ENCODE peak calls at places on chromosomes 13 and 19, in five cellular contexts. P is H9, R is neuronal stem cell, I is H1, V is trophoblast cell. E is an unnamed sample.
A peak's percentile ranks its signal among the peaks of the same experiment; 100 is the strongest.

GRCh38 chr13:50213526-50213925 is 198.3 kb downstream of the KCNRG start:
- DNase-seq in R (no peak), V (no peak), I (no peak), P (no peak), E (no peak)

GRCh38 chr13:100542546-100543156 is 45.9 kb downstream of the GGACT start:
- DNase-seq in V (peak; percentile 54), I (peak; percentile 44), R (no peak), P (peak; percentile 26), E (peak; percentile 51)

GRCh38 chr19:46753420-46754155 is 7.3 kb upstream of the STRN4 start:
- DNase-seq in R (no peak), V (peak; percentile 52), I (peak; percentile 78), P (peak; percentile 77), E (peak; percentile 42)

GRCh38 chr19:2982983-2983350 is 5.6 kb downstream of the TLE6 start:
- DNase-seq in V (peak; percentile 67), R (no peak), I (no peak), P (no peak), E (peak; percentile 54)

GRCh38 chr13:113537205-113537604 is 46.7 kb upstream of the DCUN1D2 start:
- DNase-seq in P (peak; percentile 14), I (no peak), V (no peak), R (no peak), E (no peak)

GRCh38 chr13:32261567-32261966 is 53.6 kb downstream of the ZAR1L start:
- DNase-seq in V (peak; percentile 49), R (no peak), P (no peak), I (no peak), E (peak; percentile 93)

GRCh38 chr13:113355621-113356020 is 8.3 kb downstream of the GRTP1 start:
- DNase-seq in P (peak; percentile 19), V (no peak), R (no peak), I (no peak), E (no peak)

GRCh38 chr13:32734511-32734910 is 148.3 kb downstream of the PDS5B start:
- DNase-seq in V (no peak), I (no peak), R (no peak), P (no peak), E (no peak)

GRCh38 chr13:114101831-114102520 is 30.4 kb downstream of the RASA3 start:
- DNase-seq in P (no peak), R (no peak), I (no peak), V (no peak), E (peak; percentile 44)

GRCh38 chr13:44932850-44933251 is 56.4 kb downstream of the NUFIP1 start:
- DNase-seq in I (no peak), V (no peak), P (no peak), R (no peak), E (peak; percentile 75)

GRCh38 chr13:103031332-103031873 is 34.8 kb downstream of the SLC10A2 start:
- DNase-seq in R (no peak), V (no peak), I (no peak), P (no peak), E (no peak)

GRCh38 chr13:38763446-38764381 is 76.8 kb downstream of the FREM2 start:
- DNase-seq in I (no peak), V (peak; percentile 63), P (peak; percentile 37), R (peak; percentile 61), E (peak; percentile 40)

GRCh38 chr13:62357887-62358645 is 942.4 kb upstream of the PCDH20 start:
- DNase-seq in R (peak; percentile 77), V (peak; percentile 31), I (no peak), P (peak; percentile 82), E (peak; percentile 73)

GRCh38 chr13:51612867-51613266 is 28.6 kb downstream of the WDFY2 start:
- DNase-seq in R (no peak), P (no peak), V (no peak), I (no peak), E (no peak)

GRCh38 chr13:65292488-65292901 is 1937.6 kb downstream of the PCDH9 start:
- DNase-seq in R (no peak), I (no peak), V (peak; percentile 3), P (peak; percentile 28), E (peak; percentile 79)

GRCh38 chr13:30292325-30292724 is 15.0 kb downstream of the KATNAL1 start:
- DNase-seq in I (no peak), R (no peak), V (no peak), P (no peak), E (no peak)

GRCh38 chr19:30518965-30519606 is 146.9 kb downstream of the ZNF536 start:
- DNase-seq in P (no peak), I (no peak), V (no peak), R (no peak), E (no peak)

GRCh38 chr13:82010780-82011179 is 1669.9 kb upstream of the SPRY2 start:
- DNase-seq in P (no peak), I (no peak), V (no peak), R (no peak), E (peak; percentile 31)

GRCh38 chr19:10321417-10321797 is 5.6 kb upstream of the FDX2 start:
- DNase-seq in V (no peak), I (no peak), R (no peak), P (no peak), E (no peak)

GRCh38 chr19:9836021-9836420 is 903 bp downstream of the PIN1 start:
- DNase-seq in P (no peak), I (no peak), R (no peak), V (no peak), E (peak; percentile 44)

GRCh38 chr19:4061178-4061682 is 5.5 kb downstream of the ZBTB7A start:
- DNase-seq in V (peak; percentile 48), R (no peak), P (peak; percentile 73), I (no peak), E (no peak)

GRCh38 chr13:93698016-93698613 is 471.5 kb downstream of the GPC6 start:
- DNase-seq in P (no peak), R (peak; percentile 32), V (no peak), I (no peak), E (no peak)

GRCh38 chr19:16801599-16801998 is 27.6 kb upstream of the SIN3B start:
- DNase-seq in P (no peak), R (no peak), V (peak; percentile 5), I (no peak), E (peak; percentile 51)

GRCh38 chr19:55542292-55542855 is 3.0 kb downstream of the SBK3 start:
- DNase-seq in P (no peak), R (no peak), V (no peak), I (no peak), E (no peak)

GRCh38 chr13:25372275-25373081 is 704 bp downstream of the ATP8A2 start:
- DNase-seq in I (peak; percentile 69), R (peak; percentile 48), V (no peak), P (peak; percentile 52), E (no peak)

GRCh38 chr19:31586282-31586681 is 237.0 kb upstream of the TSHZ3 start:
- DNase-seq in R (no peak), P (no peak), I (no peak), V (peak; percentile 2), E (peak; percentile 95)

GRCh38 chr19:901216-902092 is 8.2 kb downstream of the RNU6-9 start:
- DNase-seq in P (no peak), R (no peak), V (no peak), I (no peak), E (no peak)

GRCh38 chr19:8648240-8648639 is 17.8 kb downstream of the NFILZ start:
- DNase-seq in P (no peak), I (no peak), R (no peak), V (peak; percentile 7), E (no peak)

GRCh38 chr19:1214862-1215731 is 9.5 kb downstream of the STK11 start:
- DNase-seq in R (no peak), I (no peak), V (peak; percentile 73), P (no peak), E (no peak)

GRCh38 chr13:33003458-33004019 is 12.7 kb upstream of the KL start:
- DNase-seq in R (no peak), P (no peak), I (no peak), V (no peak), E (no peak)

GRCh38 chr19:7211191-7211988 is 82.8 kb downstream of the INSR start:
- DNase-seq in R (no peak), V (peak; percentile 70), I (no peak), P (no peak), E (no peak)

GRCh38 chr19:23460656-23461055 is 65.4 kb upstream of the ZNF91 start:
- DNase-seq in R (no peak), I (no peak), V (peak; percentile 93), P (no peak), E (no peak)

DNA sequence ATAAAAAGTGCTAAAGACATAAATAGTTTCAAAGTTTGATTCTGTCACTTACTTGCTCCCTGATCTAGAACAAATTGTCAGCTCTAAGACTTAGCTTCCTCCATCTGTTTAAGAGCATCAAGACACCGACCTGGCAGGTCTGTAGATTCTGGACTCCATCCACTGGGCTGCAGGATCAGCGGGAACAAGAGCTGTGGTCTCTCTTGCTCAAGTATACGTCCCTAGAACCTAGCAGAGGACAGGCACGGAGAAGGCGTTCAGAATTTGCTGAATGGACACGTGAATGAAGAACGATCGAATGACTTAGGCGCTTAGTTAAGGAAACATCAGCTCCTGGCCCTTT is 1.1 kb downstream of the DZIP1 start:
- DNase-seq in P (peak; percentile 34), I (no peak), V (peak; percentile 23), R (peak; percentile 18), E (peak; percentile 70)
- H4K8ac ChIP-seq in P (no peak overlapping the region), I (no peak overlapping the region), V (peak overlapping the region; percentile 33), R (no peak overlapping the region), E (no peak overlapping the region)

GRCh38 chr19:52688335-52688734 is 46.5 kb downstream of the ZNF611 start:
- DNase-seq in P (no peak), R (no peak), I (no peak), V (no peak), E (no peak)
- H3K9ac ChIP-seq in P (no peak overlapping the region), R (no peak overlapping the region), I (no peak overlapping the region), V (no peak overlapping the region), E (peak overlapping the region; percentile 94)

GRCh38 chr19:49635530-49636229 is 4.3 kb downstream of the RRAS start:
- DNase-seq in P (no peak), R (no peak), V (no peak), I (no peak), E (peak; percentile 61)
- H2BK12ac ChIP-seq in P (no peak overlapping the region), R (peak overlapping the region; percentile 90), V (no peak overlapping the region), I (no peak overlapping the region), E (no peak overlapping the region)

GRCh38 chr19:57888107-57888493 is 737 bp downstream of the ZNF814 start:
- DNase-seq in R (no peak), V (peak; percentile 25), P (no peak), I (no peak), E (peak; percentile 27)

GRCh38 chr19:57887195-57887941 is 1.5 kb downstream of the ZNF814 start:
- DNase-seq in R (peak; percentile 17), I (no peak), P (peak; percentile 65), V (peak; percentile 59), E (peak; percentile 19)

GRCh38 chr19:57886046-57886445 is 2.8 kb downstream of the ZNF814 start:
- DNase-seq in R (no peak), P (no peak), I (no peak), V (peak; percentile 88), E (no peak)

DNA sequence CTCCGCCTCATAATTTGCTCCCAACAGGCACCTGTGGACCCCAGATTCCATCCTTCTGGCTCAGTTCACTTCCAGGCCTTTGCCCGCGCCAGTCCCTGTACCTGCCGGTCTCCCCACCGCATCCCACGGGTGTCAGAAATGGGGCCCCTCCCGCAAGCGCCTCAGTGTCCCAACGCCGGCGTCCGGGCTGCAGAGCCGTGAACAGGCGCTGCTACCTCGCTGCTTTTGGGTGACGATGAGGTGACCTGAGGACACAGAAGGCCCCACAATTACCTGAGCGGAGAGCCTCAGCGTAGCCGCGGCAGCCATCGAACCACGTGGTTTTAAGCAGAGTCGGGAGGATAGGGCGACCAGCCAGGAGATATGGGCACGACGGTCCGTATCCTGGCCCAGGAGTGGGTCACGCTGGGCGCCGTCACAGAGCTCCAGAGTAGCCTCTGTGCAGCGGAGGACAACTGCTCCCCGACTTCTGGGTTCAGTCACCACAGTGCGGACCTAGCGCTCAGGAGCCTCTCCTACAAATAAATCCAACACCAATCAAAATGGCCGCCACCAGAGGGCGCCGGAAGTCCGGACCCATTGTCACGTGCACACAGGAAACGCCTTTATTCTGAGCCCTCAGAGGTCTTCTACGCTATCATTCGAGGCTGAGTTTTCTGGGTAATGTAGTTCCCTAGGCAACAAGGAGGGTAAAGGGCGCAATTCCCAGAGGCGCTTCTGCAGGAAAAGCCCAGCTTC is at the start of gene ZNF814:
- DNase-seq in R (peak; percentile 86), V (peak; percentile 98), P (peak; percentile 94), I (peak; percentile 93), E (peak; percentile 92)
- H4K8ac ChIP-seq in R (no peak within 1 kb of the TSS), V (peak within 1 kb of the TSS; percentile 95), P (no peak within 1 kb of the TSS), I (peak within 1 kb of the TSS; percentile 97), E (peak within 1 kb of the TSS; percentile 95)

E was measured in mesenchymal stem cell.